ENCODE peak calls at places on chromosomes 16 and 17, in ten cellular contexts. One of them, this sample, is unnamed.

GRCh38 chr16:20676867-20677266 is 20.6 kb downstream of the ACSM1 start:
- DNase-seq in stimulated activated CD4-positive, alpha-beta T cell treated with anti-CD3 and anti-CD28 coated beads, TNF-alpha, amount 100 ng/mL, for 24 hours: no peak
- DNase-seq in H7: no peak
- DNase-seq in cardiac muscle cell: no peak
- DNase-seq in Kasumi-1: no peak
- DNase-seq in mesothelial cell of epicardium: no peak
- DNase-seq in NCI-H2081: no peak
- DNase-seq in lung: no peak
- DNase-seq in IMR-90: no peak
- DNase-seq in T-cell: no peak
- DNase-seq in this sample: no peak

GRCh38 chr17:59373879-59374495 is 42.5 kb downstream of the YPEL2 start:
- DNase-seq in stimulated activated CD4-positive, alpha-beta T cell treated with anti-CD3 and anti-CD28 coated beads, TNF-alpha, amount 100 ng/mL, for 24 hours: no peak
- DNase-seq in H7: no peak
- DNase-seq in cardiac muscle cell: no peak
- DNase-seq in Kasumi-1: no peak
- DNase-seq in mesothelial cell of epicardium: no peak
- DNase-seq in NCI-H2081: no peak
- DNase-seq in lung: no peak
- DNase-seq in IMR-90: peak; percentile 62
- DNase-seq in T-cell: no peak
- DNase-seq in this sample: no peak

GRCh38 chr17:48003686-48004120 is 32.8 kb downstream of the CDK5RAP3 start:
- DNase-seq in stimulated activated CD4-positive, alpha-beta T cell treated with anti-CD3 and anti-CD28 coated beads, TNF-alpha, amount 100 ng/mL, for 24 hours: no peak
- DNase-seq in H7: peak; percentile 63
- DNase-seq in cardiac muscle cell: no peak
- DNase-seq in Kasumi-1: no peak
- DNase-seq in mesothelial cell of epicardium: no peak
- DNase-seq in NCI-H2081: no peak
- DNase-seq in lung: no peak
- DNase-seq in IMR-90: no peak
- DNase-seq in T-cell: no peak
- DNase-seq in this sample: peak; percentile 58

GRCh38 chr17:75147878-75148546 is 6.3 kb downstream of the JPT1 start:
- DNase-seq in stimulated activated CD4-positive, alpha-beta T cell treated with anti-CD3 and anti-CD28 coated beads, TNF-alpha, amount 100 ng/mL, for 24 hours: no peak
- DNase-seq in H7: no peak
- DNase-seq in cardiac muscle cell: no peak
- DNase-seq in Kasumi-1: no peak
- DNase-seq in mesothelial cell of epicardium: no peak
- DNase-seq in NCI-H2081: no peak
- DNase-seq in lung: no peak
- DNase-seq in IMR-90: no peak
- DNase-seq in T-cell: no peak
- DNase-seq in this sample: no peak

GRCh38 chr16:89170346-89171215 is 967 bp upstream of the CDH15 start:
- DNase-seq in stimulated activated CD4-positive, alpha-beta T cell treated with anti-CD3 and anti-CD28 coated beads, TNF-alpha, amount 100 ng/mL, for 24 hours: no peak
- DNase-seq in H7: peak; percentile 93
- DNase-seq in cardiac muscle cell: no peak
- DNase-seq in Kasumi-1: peak; percentile 40
- DNase-seq in mesothelial cell of epicardium: no peak
- DNase-seq in NCI-H2081: peak; percentile 8
- DNase-seq in lung: peak; percentile 74
- DNase-seq in IMR-90: no peak
- DNase-seq in T-cell: no peak
- DNase-seq in this sample: no peak

GRCh38 chr17:82103588-82104451 is 5.8 kb upstream of the FASN start:
- DNase-seq in stimulated activated CD4-positive, alpha-beta T cell treated with anti-CD3 and anti-CD28 coated beads, TNF-alpha, amount 100 ng/mL, for 24 hours: no peak
- DNase-seq in H7: peak; percentile 87
- DNase-seq in cardiac muscle cell: peak; percentile 53
- DNase-seq in Kasumi-1: no peak
- DNase-seq in mesothelial cell of epicardium: no peak
- DNase-seq in NCI-H2081: no peak
- DNase-seq in lung: peak; percentile 77
- DNase-seq in IMR-90: no peak
- DNase-seq in T-cell: no peak
- DNase-seq in this sample: peak; percentile 90

GRCh38 chr17:14165672-14166071 is 71.0 kb downstream of the CDRT15 start:
- DNase-seq in stimulated activated CD4-positive, alpha-beta T cell treated with anti-CD3 and anti-CD28 coated beads, TNF-alpha, amount 100 ng/mL, for 24 hours: no peak
- DNase-seq in H7: no peak
- DNase-seq in cardiac muscle cell: no peak
- DNase-seq in Kasumi-1: no peak
- DNase-seq in mesothelial cell of epicardium: no peak
- DNase-seq in NCI-H2081: no peak
- DNase-seq in lung: no peak
- DNase-seq in IMR-90: no peak
- DNase-seq in T-cell: no peak
- DNase-seq in this sample: no peak

GRCh38 chr16:89024546-89024945 is 47.5 kb upstream of the CBFA2T3 start:
- DNase-seq in stimulated activated CD4-positive, alpha-beta T cell treated with anti-CD3 and anti-CD28 coated beads, TNF-alpha, amount 100 ng/mL, for 24 hours: no peak
- DNase-seq in H7: no peak
- DNase-seq in cardiac muscle cell: no peak
- DNase-seq in Kasumi-1: no peak
- DNase-seq in mesothelial cell of epicardium: no peak
- DNase-seq in NCI-H2081: no peak
- DNase-seq in lung: no peak
- DNase-seq in IMR-90: no peak
- DNase-seq in T-cell: no peak
- DNase-seq in this sample: no peak

GRCh38 chr16:29745126-29745852 is 501 bp downstream of the C16orf54 start:
- DNase-seq in stimulated activated CD4-positive, alpha-beta T cell treated with anti-CD3 and anti-CD28 coated beads, TNF-alpha, amount 100 ng/mL, for 24 hours: peak; percentile 48
- DNase-seq in H7: peak; percentile 70
- DNase-seq in cardiac muscle cell: no peak
- DNase-seq in Kasumi-1: peak; percentile 45
- DNase-seq in mesothelial cell of epicardium: no peak
- DNase-seq in NCI-H2081: no peak
- DNase-seq in lung: no peak
- DNase-seq in IMR-90: no peak
- DNase-seq in T-cell: peak; percentile 56
- DNase-seq in this sample: no peak

GRCh38 chr16:88886311-88886914 is 20.0 kb upstream of the PABPN1L start:
- DNase-seq in stimulated activated CD4-positive, alpha-beta T cell treated with anti-CD3 and anti-CD28 coated beads, TNF-alpha, amount 100 ng/mL, for 24 hours: no peak
- DNase-seq in H7: no peak
- DNase-seq in cardiac muscle cell: no peak
- DNase-seq in Kasumi-1: no peak
- DNase-seq in mesothelial cell of epicardium: no peak
- DNase-seq in NCI-H2081: no peak
- DNase-seq in lung: no peak
- DNase-seq in IMR-90: no peak
- DNase-seq in T-cell: no peak
- DNase-seq in this sample: no peak

GRCh38 chr17:13510062-13510461 is 91.7 kb downstream of the HS3ST3A1 start:
- DNase-seq in stimulated activated CD4-positive, alpha-beta T cell treated with anti-CD3 and anti-CD28 coated beads, TNF-alpha, amount 100 ng/mL, for 24 hours: no peak
- DNase-seq in H7: peak; percentile 46
- DNase-seq in cardiac muscle cell: peak; percentile 26
- DNase-seq in Kasumi-1: no peak
- DNase-seq in mesothelial cell of epicardium: no peak
- DNase-seq in NCI-H2081: no peak
- DNase-seq in lung: no peak
- DNase-seq in IMR-90: peak; percentile 61
- DNase-seq in T-cell: no peak
- DNase-seq in this sample: peak; percentile 15

GRCh38 chr16:69106491-69107291 is 1.2 kb downstream of the HAS3 start:
- DNase-seq in stimulated activated CD4-positive, alpha-beta T cell treated with anti-CD3 and anti-CD28 coated beads, TNF-alpha, amount 100 ng/mL, for 24 hours: no peak
- DNase-seq in H7: peak; percentile 93
- DNase-seq in cardiac muscle cell: peak; percentile 25
- DNase-seq in Kasumi-1: no peak
- DNase-seq in mesothelial cell of epicardium: no peak
- DNase-seq in NCI-H2081: no peak
- DNase-seq in lung: no peak
- DNase-seq in IMR-90: no peak
- DNase-seq in T-cell: no peak
- DNase-seq in this sample: peak; percentile 76

GRCh38 chr17:75693500-75694481 is 26.7 kb downstream of the SAP30BP start:
- DNase-seq in stimulated activated CD4-positive, alpha-beta T cell treated with anti-CD3 and anti-CD28 coated beads, TNF-alpha, amount 100 ng/mL, for 24 hours: no peak
- DNase-seq in H7: peak; percentile 88
- DNase-seq in cardiac muscle cell: peak; percentile 77
- DNase-seq in Kasumi-1: no peak
- DNase-seq in mesothelial cell of epicardium: peak; percentile 59
- DNase-seq in NCI-H2081: no peak
- DNase-seq in lung: peak; percentile 81
- DNase-seq in IMR-90: peak; percentile 56
- DNase-seq in T-cell: no peak
- DNase-seq in this sample: peak; percentile 71

GRCh38 chr17:7858487-7858832 is 657 bp downstream of the CYB5D1 start:
- DNase-seq in stimulated activated CD4-positive, alpha-beta T cell treated with anti-CD3 and anti-CD28 coated beads, TNF-alpha, amount 100 ng/mL, for 24 hours: no peak
- DNase-seq in H7: peak; percentile 80
- DNase-seq in cardiac muscle cell: peak; percentile 62
- DNase-seq in Kasumi-1: peak; percentile 45
- DNase-seq in mesothelial cell of epicardium: no peak
- DNase-seq in NCI-H2081: peak; percentile 38
- DNase-seq in lung: no peak
- DNase-seq in IMR-90: peak; percentile 44
- DNase-seq in T-cell: no peak
- DNase-seq in this sample: peak; percentile 88

GRCh38 chr16:30137897-30138296 is 14.9 kb upstream of the MAPK3 start:
- DNase-seq in stimulated activated CD4-positive, alpha-beta T cell treated with anti-CD3 and anti-CD28 coated beads, TNF-alpha, amount 100 ng/mL, for 24 hours: no peak
- DNase-seq in H7: no peak
- DNase-seq in cardiac muscle cell: no peak
- DNase-seq in Kasumi-1: no peak
- DNase-seq in mesothelial cell of epicardium: no peak
- DNase-seq in NCI-H2081: no peak
- DNase-seq in lung: no peak
- DNase-seq in IMR-90: no peak
- DNase-seq in T-cell: no peak
- DNase-seq in this sample: no peak

GRCh38 chr16:11251525-11252481 is 4.2 kb downstream of the SOCS1 start:
- DNase-seq in stimulated activated CD4-positive, alpha-beta T cell treated with anti-CD3 and anti-CD28 coated beads, TNF-alpha, amount 100 ng/mL, for 24 hours: peak; percentile 86
- DNase-seq in H7: no peak
- DNase-seq in cardiac muscle cell: no peak
- DNase-seq in Kasumi-1: no peak
- DNase-seq in mesothelial cell of epicardium: no peak
- DNase-seq in NCI-H2081: no peak
- DNase-seq in lung: no peak
- DNase-seq in IMR-90: peak; percentile 91
- DNase-seq in T-cell: peak; percentile 84
- DNase-seq in this sample: no peak

GRCh38 chr17:50677851-50678375 is 29.8 kb downstream of the ANKRD40 start:
- DNase-seq in stimulated activated CD4-positive, alpha-beta T cell treated with anti-CD3 and anti-CD28 coated beads, TNF-alpha, amount 100 ng/mL, for 24 hours: no peak
- DNase-seq in H7: peak; percentile 15
- DNase-seq in cardiac muscle cell: no peak
- DNase-seq in Kasumi-1: no peak
- DNase-seq in mesothelial cell of epicardium: no peak
- DNase-seq in NCI-H2081: no peak
- DNase-seq in lung: no peak
- DNase-seq in IMR-90: no peak
- DNase-seq in T-cell: no peak
- DNase-seq in this sample: no peak

GRCh38 chr16:15493416-15494181 is 59.2 kb downstream of the BMERB1 start:
- DNase-seq in stimulated activated CD4-positive, alpha-beta T cell treated with anti-CD3 and anti-CD28 coated beads, TNF-alpha, amount 100 ng/mL, for 24 hours: no peak
- DNase-seq in H7: no peak
- DNase-seq in cardiac muscle cell: no peak
- DNase-seq in Kasumi-1: no peak
- DNase-seq in mesothelial cell of epicardium: no peak
- DNase-seq in NCI-H2081: no peak
- DNase-seq in lung: no peak
- DNase-seq in IMR-90: peak; percentile 52
- DNase-seq in T-cell: no peak
- DNase-seq in this sample: no peak

GRCh38 chr17:48795444-48796162 is 21.4 kb downstream of the TTLL6 start:
- DNase-seq in stimulated activated CD4-positive, alpha-beta T cell treated with anti-CD3 and anti-CD28 coated beads, TNF-alpha, amount 100 ng/mL, for 24 hours: no peak
- DNase-seq in H7: no peak
- DNase-seq in cardiac muscle cell: no peak
- DNase-seq in Kasumi-1: no peak
- DNase-seq in mesothelial cell of epicardium: no peak
- DNase-seq in NCI-H2081: no peak
- DNase-seq in lung: no peak
- DNase-seq in IMR-90: peak; percentile 81
- DNase-seq in T-cell: no peak
- DNase-seq in this sample: no peak

GRCh38 chr17:17511971-17512858 is 16.0 kb upstream of the RASD1 start:
- DNase-seq in stimulated activated CD4-positive, alpha-beta T cell treated with anti-CD3 and anti-CD28 coated beads, TNF-alpha, amount 100 ng/mL, for 24 hours: no peak
- DNase-seq in H7: no peak
- DNase-seq in cardiac muscle cell: no peak
- DNase-seq in Kasumi-1: peak; percentile 15
- DNase-seq in mesothelial cell of epicardium: no peak
- DNase-seq in NCI-H2081: no peak
- DNase-seq in lung: no peak
- DNase-seq in IMR-90: peak; percentile 93
- DNase-seq in T-cell: no peak
- DNase-seq in this sample: no peak

GRCh38 chr17:59783221-59784016 is 76.0 kb downstream of the VMP1 start:
- DNase-seq in stimulated activated CD4-positive, alpha-beta T cell treated with anti-CD3 and anti-CD28 coated beads, TNF-alpha, amount 100 ng/mL, for 24 hours: no peak
- DNase-seq in H7: no peak
- DNase-seq in cardiac muscle cell: no peak
- DNase-seq in Kasumi-1: no peak
- DNase-seq in mesothelial cell of epicardium: no peak
- DNase-seq in NCI-H2081: no peak
- DNase-seq in lung: no peak
- DNase-seq in IMR-90: peak; percentile 60
- DNase-seq in T-cell: no peak
- DNase-seq in this sample: no peak